ENCODE peak calls at places on chromosomes 11 and 22, in six cellular contexts. L is mesenteric fat pad, E is non-pigmented ciliary epithelial cell, G is pulmonary artery endothelial cell, S is cardiac muscle cell, M is brain microvascular endothelial cell. D is an unnamed sample.
A peak's percentile ranks its signal among the peaks of the same experiment; 100 is the strongest.

GRCh38 chr22:30609260-30610185 is 2.5 kb downstream of the TCN2 start:
- DNase-seq in G (peak; percentile 37), M (peak; percentile 80), E (no peak), L (no peak), S (peak; percentile 78), D (no peak)

GRCh38 chr22:38353142-38353629 is 36.0 kb upstream of the CSNK1E start:
- DNase-seq in L (no peak), S (peak; percentile 61), M (peak; percentile 26), E (no peak), G (no peak), D (peak; percentile 16)

GRCh38 chr11:46389450-46390330 is 1.9 kb downstream of the CHRM4 start:
- DNase-seq in M (peak; percentile 46), E (no peak), L (peak; percentile 94), G (no peak), S (peak; percentile 72), D (peak; percentile 38)

GRCh38 chr11:14336507-14337503 is 22.2 kb downstream of the RRAS2 start:
- DNase-seq in E (peak; percentile 93), G (no peak), L (no peak), M (peak; percentile 98), S (peak; percentile 71), D (no peak)

GRCh38 chr11:21007297-21007696 is 337.9 kb downstream of the NELL1 start:
- DNase-seq in L (no peak), M (no peak), S (no peak), G (no peak), E (no peak), D (no peak)

GRCh38 chr11:116694815-116695590 is 77.8 kb downstream of the BUD13 start:
- DNase-seq in S (no peak), E (no peak), G (no peak), L (peak; percentile 67), M (no peak), D (no peak)

GRCh38 chr11:27309064-27309463 is 54.0 kb downstream of the CCDC34 start:
- DNase-seq in S (peak; percentile 56), M (no peak), G (no peak), L (no peak), E (no peak), D (no peak)

GRCh38 chr11:127454856-127455255 is 454.3 kb upstream of the KIRREL3 start:
- DNase-seq in G (no peak), E (no peak), S (no peak), L (no peak), M (no peak), D (no peak)

GRCh38 chr11:101993172-101993571 is 54.1 kb upstream of the CFAP300 start:
- DNase-seq in M (no peak), S (no peak), E (no peak), L (no peak), G (no peak), D (no peak)

GRCh38 chr11:5476184-5476819 is 12.2 kb upstream of the OR52D1 start:
- DNase-seq in L (no peak), E (peak; percentile 13), M (peak; percentile 43), S (peak; percentile 62), G (peak; percentile 4), D (no peak)

GRCh38 chr11:127996825-127997224 is 590.5 kb downstream of the ETS1 start:
- DNase-seq in S (peak; percentile 35), E (no peak), G (no peak), M (no peak), L (no peak), D (no peak)

GRCh38 chr11:17846852-17847453 is 112.4 kb downstream of the KCNC1 start:
- DNase-seq in M (peak; percentile 18), S (peak; percentile 37), E (peak; percentile 11), G (no peak), L (no peak), D (no peak)

GRCh38 chr11:334264-335033 is 13.8 kb upstream of the IFITM3 start:
- DNase-seq in E (no peak), M (no peak), G (no peak), L (peak; percentile 86), S (peak; percentile 87), D (no peak)

GRCh38 chr11:61690706-61691377 is 10.7 kb downstream of the DAGLA start:
- DNase-seq in S (no peak), E (no peak), L (no peak), M (no peak), G (no peak), D (peak; percentile 49)

GRCh38 chr11:106999203-106999602 is 19.1 kb downstream of the GUCY1A2 start:
- DNase-seq in E (no peak), L (no peak), M (no peak), S (no peak), G (no peak), D (no peak)

GRCh38 chr11:111792314-111792713 is 26.1 kb upstream of the PPP2R1B start:
- DNase-seq in M (no peak), L (no peak), E (no peak), S (no peak), G (no peak), D (no peak)

GRCh38 chr11:67564230-67564629 is 19.4 kb upstream of the GSTP1 start:
- DNase-seq in L (no peak), S (no peak), E (no peak), M (no peak), G (no peak), D (no peak)

GRCh38 chr22:26314171-26314570 is 114.9 kb upstream of the ASPHD2 start:
- DNase-seq in M (no peak), S (no peak), L (no peak), E (no peak), G (no peak), D (no peak)

GRCh38 chr22:39839198-39839597 is 54.4 kb downstream of the ENTHD1 start:
- DNase-seq in G (no peak), E (no peak), M (no peak), S (no peak), L (no peak), D (no peak)

GRCh38 chr11:73257342-73258103 is 14.6 kb upstream of the P2RY6 start:
- DNase-seq in G (no peak), E (peak; percentile 87), L (peak; percentile 89), S (peak; percentile 90), M (peak; percentile 79), D (no peak)

GRCh38 chr22:27999876-28000275 is 80.8 kb upstream of the PITPNB start:
- DNase-seq in G (no peak), E (no peak), M (no peak), S (no peak), L (no peak), D (no peak)

GRCh38 chr11:64796757-64797541 is 6.1 kb downstream of the MAP4K2 start:
- DNase-seq in G (no peak), S (no peak), E (no peak), M (no peak), L (no peak), D (no peak)

GRCh38 chr11:72696866-72697428 is 22.7 kb upstream of the PDE2A start:
- DNase-seq in G (no peak), M (no peak), L (no peak), E (no peak), S (no peak), D (no peak)

GRCh38 chr11:46332093-46332567 is 15.1 kb upstream of the DGKZ start:
- DNase-seq in M (no peak), L (no peak), G (no peak), S (no peak), E (no peak), D (no peak)

GRCh38 chr22:30196141-30196866 is 50.3 kb downstream of the LIF start:
- DNase-seq in M (peak; percentile 100), E (peak; percentile 100), S (peak; percentile 99), G (peak; percentile 87), L (peak; percentile 94), D (peak; percentile 72)

GRCh38 chr22:20919718-20920117 is 2.5 kb downstream of the CRKL start:
- DNase-seq in E (no peak), L (no peak), G (no peak), S (no peak), M (no peak), D (no peak)

GRCh38 chr11:28346209-28346608 is 238.0 kb downstream of the METTL15 start:
- DNase-seq in G (no peak), M (no peak), E (no peak), L (no peak), S (no peak), D (no peak)

D was measured in NCI-H2107.